ENCODE peak calls at places on chromosomes 16 and 17, in seven cellular contexts. Q is ELR; K is activated T-helper 1 cell treated with anti-CD3 and anti-CD28 coated beads, Interleukin-2, amount 50 U/mL, for 16 hours; F is dorsolateral prefrontal cortex; P is activated CD8-positive, alpha-beta T cell treated with anti-CD3 and anti-CD28 coated beads for 36 hours; S is fibroblast of mammary gland; R is stimulated activated CD8-positive, alpha-beta memory T cell treated with anti-CD3 and anti-CD28 coated beads, Interleukin-7, amount 100 ng/mL, for 1 hour. G is an unnamed sample.
A peak's percentile ranks its signal among the peaks of the same experiment; 100 is the strongest.

GRCh38 chr17:29112780-29113295 is 67.4 kb downstream of the MYO18A start:
- DNase-seq in Q (no peak), K (no peak), F (peak; percentile 50), P (no peak), S (peak; percentile 64), R (no peak), G (no peak)

GRCh38 chr16:57752203-57752580 is 16.6 kb downstream of the KATNB1 start:
- DNase-seq in Q (no peak), K (no peak), F (no peak), P (no peak), S (no peak), R (no peak), G (no peak)

GRCh38 chr16:57688987-57689771 is 5.4 kb upstream of the DRC7 start:
- DNase-seq in Q (no peak), K (no peak), F (no peak), P (no peak), S (no peak), R (no peak), G (no peak)

GRCh38 chr16:67389911-67390815 is 3.1 kb downstream of the TPPP3 start:
- DNase-seq in Q (no peak), K (no peak), F (peak; percentile 66), P (no peak), S (no peak), R (no peak), G (no peak)

GRCh38 chr17:60277258-60277657 is 114.7 kb downstream of the USP32 start:
- DNase-seq in Q (no peak), K (no peak), F (no peak), P (no peak), S (no peak), R (no peak), G (no peak)

GRCh38 chr17:40931311-40931710 is 6.1 kb downstream of the KRT23 start:
- DNase-seq in Q (no peak), K (no peak), F (no peak), P (no peak), S (no peak), R (no peak), G (no peak)

GRCh38 chr16:75197522-75198134 is 9.3 kb downstream of the CTRB2 start:
- DNase-seq in Q (peak; percentile 24), K (no peak), F (peak; percentile 5), P (no peak), S (no peak), R (no peak), G (no peak)

GRCh38 chr16:27432600-27432957 is 30.6 kb downstream of the IL21R start:
- DNase-seq in Q (peak; percentile 69), K (no peak), F (no peak), P (peak; percentile 1), S (peak; percentile 86), R (no peak), G (no peak)

GRCh38 chr16:21250072-21250923 is 16.8 kb downstream of the ANKS4B start:
- DNase-seq in Q (no peak), K (no peak), F (no peak), P (no peak), S (no peak), R (no peak), G (no peak)

GRCh38 chr17:78230252-78230962 is 1.0 kb upstream of the TMEM235 start:
- DNase-seq in Q (no peak), K (no peak), F (no peak), P (no peak), S (no peak), R (no peak), G (no peak)

GRCh38 chr17:42363767-42364585 is 24.3 kb downstream of the STAT3 start:
- DNase-seq in Q (no peak), K (no peak), F (no peak), P (peak; percentile 27), S (peak; percentile 57), R (no peak), G (no peak)

GRCh38 chr16:29760567-29761279 is 14.9 kb upstream of the C16orf54 start:
- DNase-seq in Q (no peak), K (no peak), F (no peak), P (no peak), S (no peak), R (no peak), G (no peak)

GRCh38 chr16:88407807-88408206 is 25.0 kb downstream of the ZNF469 start:
- DNase-seq in Q (no peak), K (no peak), F (no peak), P (no peak), S (no peak), R (no peak), G (no peak)

GRCh38 chr17:49193513-49194296 is 16.7 kb downstream of the GNGT2 start:
- DNase-seq in Q (peak; percentile 81), K (no peak), F (peak; percentile 60), P (no peak), S (peak; percentile 73), R (no peak), G (no peak)

GRCh38 chr17:80431246-80432195 is 16.6 kb downstream of the ENDOV start:
- DNase-seq in Q (no peak), K (no peak), F (no peak), P (no peak), S (no peak), R (no peak), G (no peak)

G was measured in mesothelial cell of epicardium.